ENCODE peak calls at places on chromosomes 7 and 10, in four cellular contexts. One of them, this sample, is unnamed.

GRCh38 chr7:44432381-44432977 is 58.0 kb downstream of the NUDCD3 start:
- DNase-seq in neural crest cell: no peak
- DNase-seq in WTC11: no peak
- DNase-seq in astrocyte of the cerebellum: no peak
- DNase-seq in this sample: no peak

GRCh38 chr7:47596502-47597202 is 14.7 kb upstream of the TNS3 start:
- DNase-seq in astrocyte of the cerebellum: no peak
- DNase-seq in neural crest cell: no peak
- DNase-seq in WTC11: no peak
- DNase-seq in this sample: no peak

GRCh38 chr10:103757531-103758293 is 97.7 kb downstream of the SH3PXD2A start:
- DNase-seq in WTC11: peak; percentile 40
- DNase-seq in neural crest cell: no peak
- DNase-seq in astrocyte of the cerebellum: peak; percentile 66
- DNase-seq in this sample: no peak

GRCh38 chr7:94042381-94042780 is 38.2 kb upstream of the BET1 start:
- DNase-seq in WTC11: no peak
- DNase-seq in neural crest cell: no peak
- DNase-seq in astrocyte of the cerebellum: no peak
- DNase-seq in this sample: no peak

GRCh38 chr7:32958046-32959025 is 1.1 kb downstream of the FKBP9 start:
- DNase-seq in neural crest cell: no peak
- DNase-seq in astrocyte of the cerebellum: no peak
- DNase-seq in WTC11: no peak
- DNase-seq in this sample: no peak

GRCh38 chr7:41943098-41943577 is 240.2 kb upstream of the INHBA start:
- DNase-seq in WTC11: peak; percentile 92
- DNase-seq in astrocyte of the cerebellum: peak; percentile 59
- DNase-seq in neural crest cell: peak; percentile 94
- DNase-seq in this sample: peak; percentile 49

GRCh38 chr7:101435461-101436225 is 73.0 kb downstream of the COL26A1 start:
- DNase-seq in WTC11: peak; percentile 55
- DNase-seq in astrocyte of the cerebellum: no peak
- DNase-seq in neural crest cell: no peak
- DNase-seq in this sample: no peak

GRCh38 chr10:130984686-130985085 is 326.8 kb downstream of the TCERG1L start:
- DNase-seq in WTC11: no peak
- DNase-seq in neural crest cell: no peak
- DNase-seq in astrocyte of the cerebellum: no peak
- DNase-seq in this sample: no peak

GRCh38 chr7:6271694-6272371 is 591 bp downstream of the CYTH3 start:
- DNase-seq in WTC11: peak; percentile 35
- DNase-seq in astrocyte of the cerebellum: no peak
- DNase-seq in neural crest cell: peak; percentile 27
- DNase-seq in this sample: no peak

GRCh38 chr10:25441270-25441669 is 266.5 kb downstream of the GPR158 start:
- DNase-seq in astrocyte of the cerebellum: no peak
- DNase-seq in WTC11: no peak
- DNase-seq in neural crest cell: no peak
- DNase-seq in this sample: no peak

GRCh38 chr10:6950133-6950532 is 370.1 kb upstream of the PRKCQ start:
- DNase-seq in neural crest cell: no peak
- DNase-seq in WTC11: no peak
- DNase-seq in astrocyte of the cerebellum: no peak
- DNase-seq in this sample: no peak

GRCh38 chr7:146008293-146008692 is 108.3 kb upstream of the CNTNAP2 start:
- DNase-seq in WTC11: no peak
- DNase-seq in astrocyte of the cerebellum: no peak
- DNase-seq in neural crest cell: no peak
- DNase-seq in this sample: no peak

GRCh38 chr7:47449810-47450586 is 131.9 kb downstream of the TNS3 start:
- DNase-seq in neural crest cell: no peak
- DNase-seq in astrocyte of the cerebellum: no peak
- DNase-seq in WTC11: no peak
- DNase-seq in this sample: peak; percentile 51

GRCh38 chr7:129271500-129272355 is 46.9 kb downstream of the AHCYL2 start:
- DNase-seq in astrocyte of the cerebellum: peak; percentile 29
- DNase-seq in neural crest cell: peak; percentile 37
- DNase-seq in WTC11: peak; percentile 40
- DNase-seq in this sample: no peak

GRCh38 chr10:45211576-45211975 is 103.8 kb downstream of the OR13A1 start:
- DNase-seq in neural crest cell: no peak
- DNase-seq in astrocyte of the cerebellum: no peak
- DNase-seq in WTC11: no peak
- DNase-seq in this sample: no peak

GRCh38 chr7:4144171-4144701 is 537.9 kb upstream of the FOXK1 start:
- DNase-seq in WTC11: no peak
- DNase-seq in astrocyte of the cerebellum: no peak
- DNase-seq in neural crest cell: no peak
- DNase-seq in this sample: no peak

GRCh38 chr10:80137926-80138325 is 5.4 kb downstream of the PLAC9 start:
- DNase-seq in neural crest cell: no peak
- DNase-seq in WTC11: no peak
- DNase-seq in astrocyte of the cerebellum: no peak
- DNase-seq in this sample: no peak

GRCh38 chr7:151814400-151814914 is 62.5 kb downstream of the PRKAG2 start:
- DNase-seq in neural crest cell: peak; percentile 11
- DNase-seq in astrocyte of the cerebellum: no peak
- DNase-seq in WTC11: peak; percentile 31
- DNase-seq in this sample: no peak

DNA sequence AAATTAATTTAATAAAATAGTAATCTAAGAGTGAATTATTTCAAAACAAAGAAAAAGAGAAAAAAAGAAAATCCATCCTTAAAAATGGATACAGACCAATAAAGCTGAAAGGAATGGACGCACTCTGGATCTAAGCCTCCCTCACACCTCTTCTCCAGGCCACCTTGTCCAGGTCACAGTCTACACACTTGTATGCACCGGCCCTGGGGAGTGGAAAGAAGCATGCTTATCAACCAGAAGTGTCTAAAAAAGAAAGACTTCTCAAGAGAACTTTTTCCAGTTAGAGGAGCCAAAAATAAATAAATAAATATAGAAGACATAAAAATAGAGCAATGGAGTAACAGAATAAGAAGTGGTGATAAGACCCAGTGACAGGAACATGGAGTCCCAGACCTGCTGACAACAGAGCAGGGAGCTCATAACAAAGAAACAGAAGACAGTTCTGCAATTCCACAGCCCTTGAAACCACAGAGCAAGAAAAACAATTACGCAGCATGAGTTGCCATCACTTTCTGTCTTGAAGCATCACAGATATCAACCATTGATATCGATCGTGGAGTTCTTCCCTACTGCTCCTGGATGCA is 311.7 kb upstream of the NFE2L3 start:
- DNase-seq in WTC11: no peak
- DNase-seq in astrocyte of the cerebellum: no peak
- DNase-seq in neural crest cell: no peak
- DNase-seq in this sample: no peak
- TF ChIP-seq CTCF in WTC11: no peak
- TF ChIP-seq CTCF in astrocyte of the cerebellum: no peak
- TF ChIP-seq CTCF in neural crest cell: no peak
- TF ChIP-seq CTCF in this sample: no peak

GRCh38 chr10:62162261-62162660 is 106.4 kb downstream of the RTKN2 start:
- DNase-seq in astrocyte of the cerebellum: no peak
- DNase-seq in neural crest cell: no peak
- DNase-seq in WTC11: no peak
- DNase-seq in this sample: no peak

GRCh38 chr10:62155054-62155453 is 113.6 kb downstream of the RTKN2 start:
- DNase-seq in neural crest cell: no peak
- DNase-seq in WTC11: no peak
- DNase-seq in astrocyte of the cerebellum: no peak
- DNase-seq in this sample: no peak

GRCh38 chr10:62163024-62163423 is 105.6 kb downstream of the RTKN2 start:
- DNase-seq in astrocyte of the cerebellum: no peak
- DNase-seq in WTC11: no peak
- DNase-seq in neural crest cell: no peak
- DNase-seq in this sample: no peak

GRCh38 chr10:62157601-62158000 is 111.0 kb downstream of the RTKN2 start:
- DNase-seq in neural crest cell: no peak
- DNase-seq in WTC11: no peak
- DNase-seq in astrocyte of the cerebellum: no peak
- DNase-seq in this sample: no peak

DNA sequence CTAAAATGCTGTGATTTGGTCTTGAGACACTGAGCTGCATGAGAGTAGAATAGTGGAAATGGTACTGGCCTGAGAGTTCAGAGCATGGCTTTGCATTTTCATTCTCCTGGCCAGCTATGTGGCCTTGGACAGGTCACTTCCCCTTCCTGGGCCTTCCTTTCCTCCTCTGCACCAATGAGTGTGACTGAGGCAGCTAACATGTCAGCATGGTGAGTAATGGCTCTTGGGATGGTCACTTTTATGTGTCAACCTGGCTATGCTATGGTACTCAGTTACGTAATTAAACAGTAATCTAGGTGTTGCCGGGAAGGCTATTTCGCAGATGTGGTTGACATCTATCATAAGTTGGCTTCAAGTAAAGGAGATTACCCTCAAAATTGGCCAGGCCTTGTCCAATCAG is 109.3 kb downstream of the RTKN2 start:
- DNase-seq in astrocyte of the cerebellum: no peak
- DNase-seq in neural crest cell: no peak
- DNase-seq in WTC11: no peak
- DNase-seq in this sample: no peak
- TF ChIP-seq CTCF in astrocyte of the cerebellum: no peak
- TF ChIP-seq CTCF in neural crest cell: no peak
- TF ChIP-seq CTCF in WTC11: no peak
- TF ChIP-seq CTCF in this sample: no peak

GRCh38 chr7:158704524-158705233 is at the start of gene NCAPG2:
- DNase-seq in astrocyte of the cerebellum: peak; percentile 90
- DNase-seq in neural crest cell: peak; percentile 96
- DNase-seq in WTC11: peak; percentile 98
- DNase-seq in this sample: peak; percentile 41
- TF ChIP-seq CTCF in astrocyte of the cerebellum: peak; percentile 21
- TF ChIP-seq CTCF in neural crest cell: peak; percentile 30
- TF ChIP-seq CTCF in WTC11: no peak
- TF ChIP-seq CTCF in this sample: peak; percentile 18

GRCh38 chr10:113126506-113127192 is 176.6 kb downstream of the TCF7L2 start:
- DNase-seq in WTC11: peak; percentile 71
- DNase-seq in astrocyte of the cerebellum: peak; percentile 39
- DNase-seq in neural crest cell: peak; percentile 51
- DNase-seq in this sample: no peak
- TF ChIP-seq CTCF in WTC11: peak; percentile 42
- TF ChIP-seq CTCF in astrocyte of the cerebellum: peak; percentile 40
- TF ChIP-seq CTCF in neural crest cell: peak; percentile 78
- TF ChIP-seq CTCF in this sample: peak; percentile 53

DNA sequence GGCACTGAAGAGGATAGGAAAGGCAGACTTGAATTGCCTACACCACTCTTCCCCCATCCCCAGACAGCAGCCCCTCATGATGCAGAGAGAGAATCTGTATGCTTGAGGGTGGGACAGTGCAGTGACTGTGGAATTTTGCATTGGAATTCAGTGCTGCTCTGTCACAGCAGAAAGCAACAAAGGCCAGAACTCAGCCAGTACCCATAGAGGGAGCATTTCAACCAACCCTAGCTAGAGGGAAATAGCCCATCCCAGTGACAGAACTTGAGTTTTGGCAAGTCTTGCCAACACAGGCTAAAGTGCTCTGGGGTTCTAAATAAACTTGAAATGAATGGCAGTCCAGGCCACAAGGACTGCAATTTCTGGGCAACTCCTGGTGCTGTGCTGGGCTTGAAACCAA is 80.4 kb downstream of the TES start:
- DNase-seq in neural crest cell: no peak
- DNase-seq in WTC11: peak; percentile 17
- DNase-seq in astrocyte of the cerebellum: no peak
- DNase-seq in this sample: no peak
- TF ChIP-seq CTCF in neural crest cell: no peak
- TF ChIP-seq CTCF in WTC11: no peak
- TF ChIP-seq CTCF in astrocyte of the cerebellum: no peak
- TF ChIP-seq CTCF in this sample: peak; percentile 29

This sample was measured in epithelial cell of proximal tubule.